ENCODE peak calls at places on chromosome 14, in four cellular contexts. V is OCI-LY7, B is GM23248, H is MM.1S. C is an unnamed sample.

GRCh38 chr14:53412819-53413664 is 259.9 kb upstream of the DDHD1 start:
- DNase-seq in V (peak), B (peak), H (no peak), C (no peak)

GRCh38 chr14:38074754-38075153 is 132.9 kb upstream of the SSTR1 start:
- DNase-seq in V (no peak), B (no peak), H (no peak), C (no peak)

GRCh38 chr14:85531141-85531593 is 1.2 kb downstream of the FLRT2 start:
- DNase-seq in V (no peak), B (peak), H (no peak), C (peak)

GRCh38 chr14:100733152-100733850 is 6.6 kb downstream of the DLK1 start:
- DNase-seq in V (no peak), B (no peak), H (no peak), C (no peak)

GRCh38 chr14:55707365-55707804 is 127.4 kb downstream of the KTN1 start:
- DNase-seq in V (peak), B (peak), H (no peak), C (peak)

GRCh38 chr14:71105177-71105576 is 197.9 kb downstream of the PCNX1 start:
- DNase-seq in V (no peak), B (no peak), H (no peak), C (no peak)

GRCh38 chr14:47678993-47679392 is 3.6 kb upstream of the MDGA2 start:
- DNase-seq in V (no peak), B (no peak), H (no peak), C (no peak)

GRCh38 chr14:50388256-50388931 is 8.3 kb downstream of the CDKL1 start:
- DNase-seq in V (no peak), B (no peak), H (no peak), C (peak)

GRCh38 chr14:21825147-21825743 is 151.6 kb upstream of the OR4E1 start:
- DNase-seq in V (peak), B (peak), H (peak), C (peak)

GRCh38 chr14:64682173-64682710 is 22.0 kb upstream of the PLEKHG3 start:
- DNase-seq in V (no peak), B (peak), H (no peak), C (peak)

GRCh38 chr14:24426912-24427536 is 2.4 kb downstream of the CBLN3 start:
- DNase-seq in V (peak), B (no peak), H (no peak), C (peak)

GRCh38 chr14:79018846-79019245 is 848.7 kb downstream of the NRXN3 start:
- DNase-seq in V (no peak), B (peak), H (no peak), C (no peak)

DNA sequence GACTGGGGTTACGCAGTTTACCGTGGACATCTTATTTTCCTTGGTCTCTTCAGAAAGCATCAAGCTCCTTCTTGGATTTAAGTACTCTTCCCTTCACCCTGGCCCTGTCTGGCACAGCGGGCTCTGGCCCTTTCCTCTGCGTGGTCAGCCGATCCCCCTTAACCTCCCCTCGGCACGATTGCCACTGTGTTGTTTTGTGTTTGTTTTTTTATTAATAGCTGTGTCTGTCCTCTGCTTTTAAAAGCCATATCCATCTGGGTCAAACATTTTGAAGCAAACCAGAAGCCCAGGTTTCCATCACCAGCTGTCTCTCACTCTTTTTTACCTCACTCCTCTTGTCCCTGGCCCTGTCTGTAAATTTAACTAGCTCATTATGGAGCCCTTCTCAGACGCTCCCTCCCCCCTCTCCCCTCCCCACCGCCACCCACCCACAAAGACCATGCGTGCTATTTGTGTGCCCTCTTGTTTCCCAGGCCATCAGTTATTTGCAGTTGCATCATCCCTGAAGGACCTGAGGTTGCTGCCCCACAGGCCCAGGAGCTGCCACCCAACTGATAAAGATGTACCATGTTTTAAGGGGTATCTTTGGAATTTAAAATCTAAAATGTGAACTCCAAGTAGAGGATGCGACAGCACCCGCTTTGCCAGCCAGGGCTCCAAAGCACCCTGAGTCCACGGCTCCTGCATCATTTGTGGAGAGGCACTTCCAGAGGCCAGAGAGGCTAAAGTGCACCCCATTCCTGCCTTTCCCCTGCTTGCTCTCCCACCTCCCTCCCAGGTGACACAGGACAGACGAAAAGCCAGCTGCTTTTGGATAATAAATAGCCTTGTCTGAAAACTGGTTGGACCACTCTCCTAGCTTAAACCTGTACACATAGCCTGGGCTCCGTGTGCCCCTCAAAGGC is 3.9 kb downstream of the BCL11B start:
- DNase-seq in V (no peak), B (no peak), H (no peak), C (no peak)
- H3K4me3 ChIP-seq in V (no peak), B (no peak), H (no peak), C (no peak)

GRCh38 chr14:35821546-35822411 is 4.4 kb upstream of the BRMS1L start:
- DNase-seq in V (peak), B (peak), H (peak), C (no peak)
- TF ChIP-seq EZH2phosphoT487 in V (no peak), B (no peak), H (no peak), C (no peak)

DNA sequence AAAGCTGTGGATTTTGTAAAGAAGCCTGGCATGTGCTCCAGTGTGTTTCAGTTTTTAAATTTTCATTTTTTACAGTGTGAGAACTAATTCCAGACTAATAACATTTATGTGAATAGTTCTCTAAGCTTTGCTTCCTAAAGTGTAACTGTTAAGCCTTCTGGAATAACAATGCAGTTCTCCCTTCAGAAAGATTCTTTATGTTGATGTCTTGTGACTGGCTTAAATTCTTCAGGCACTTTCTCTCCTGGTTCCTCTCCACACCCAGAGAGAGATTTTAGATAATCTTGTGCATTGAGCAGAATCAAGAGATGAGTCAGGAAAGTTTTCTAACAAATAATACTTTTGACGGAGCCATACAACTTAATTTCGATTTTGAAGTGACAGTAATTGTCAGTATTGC is 118.5 kb downstream of the RAD51B start:
- DNase-seq in V (no peak), B (no peak), H (no peak), C (no peak)
- H3K4me3 ChIP-seq in V (no peak), B (no peak), H (no peak), C (no peak)

GRCh38 chr14:59510001-59510400 is 25.7 kb downstream of the JKAMP start:
- DNase-seq in V (no peak), B (no peak), H (no peak), C (no peak)

GRCh38 chr14:59510957-59511356 is 26.6 kb downstream of the JKAMP start:
- DNase-seq in V (no peak), B (no peak), H (no peak), C (peak)

GRCh38 chr14:59509101-59509500 is 24.8 kb downstream of the JKAMP start:
- DNase-seq in V (no peak), B (no peak), H (no peak), C (no peak)

GRCh38 chr14:59507752-59508103 is 23.4 kb downstream of the JKAMP start:
- DNase-seq in V (no peak), B (no peak), H (no peak), C (no peak)

DNA sequence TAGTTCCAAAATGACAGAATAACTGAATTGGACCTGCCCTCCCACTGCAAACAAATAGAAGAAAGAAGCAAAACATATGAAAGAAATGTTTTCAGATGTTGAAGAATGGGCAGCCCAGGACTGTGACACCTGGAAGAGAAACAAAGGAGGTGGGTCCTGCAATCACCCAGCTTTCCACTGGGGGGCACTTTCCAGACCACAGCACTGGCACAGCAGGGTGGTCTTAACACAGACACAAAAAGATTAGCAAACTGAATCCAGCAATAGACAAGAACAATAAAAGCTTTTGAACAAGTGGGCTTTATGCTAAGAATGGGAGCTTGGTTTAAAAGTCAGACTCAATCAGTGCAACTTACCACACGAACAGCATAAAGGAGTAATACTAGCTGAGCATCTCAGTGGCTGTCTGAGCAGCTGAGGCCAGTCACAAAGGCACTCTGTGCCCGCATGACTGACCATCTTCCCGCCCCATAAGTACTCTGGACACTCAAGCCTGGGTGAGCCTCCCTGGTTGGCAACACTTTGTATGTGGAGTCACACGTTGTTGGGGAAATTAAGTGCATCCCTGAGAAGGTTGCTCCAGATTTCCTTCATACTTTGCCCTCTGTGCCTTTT is 27.7 kb downstream of the JKAMP start:
- DNase-seq in V (peak), B (peak), H (no peak), C (no peak)
- TF ChIP-seq EZH2phosphoT487 in V (no peak), B (no peak), H (no peak), C (no peak)

GRCh38 chr14:105087308-105087962 is 22.2 kb upstream of the GPR132 start:
- DNase-seq in V (no peak), B (peak), H (no peak), C (peak)
- H3K4me3 ChIP-seq in V (peak), B (peak), H (peak), C (peak)

GRCh38 chr14:58701576-58701975 is 63.8 kb downstream of the DACT1 start:
- DNase-seq in V (no peak), B (no peak), H (no peak), C (no peak)

GRCh38 chr14:58701156-58701555 is 63.4 kb downstream of the DACT1 start:
- DNase-seq in V (no peak), B (no peak), H (no peak), C (no peak)

GRCh38 chr14:58705066-58705465 is 67.3 kb downstream of the DACT1 start:
- DNase-seq in V (no peak), B (peak), H (no peak), C (no peak)

GRCh38 chr14:58703149-58703509 is 65.4 kb downstream of the DACT1 start:
- DNase-seq in V (no peak), B (no peak), H (no peak), C (no peak)

GRCh38 chr14:58702466-58703148 is 64.8 kb downstream of the DACT1 start:
- DNase-seq in V (no peak), B (no peak), H (no peak), C (no peak)
- TF ChIP-seq EZH2phosphoT487 in V (no peak), B (no peak), H (no peak), C (no peak)

GRCh38 chr14:77181124-77181602 is 435 bp upstream of the TMEM63C start:
- DNase-seq in V (peak), B (no peak), H (peak), C (no peak)
- H3K4me3 ChIP-seq in V (peak), B (no peak), H (peak), C (no peak)

DNA sequence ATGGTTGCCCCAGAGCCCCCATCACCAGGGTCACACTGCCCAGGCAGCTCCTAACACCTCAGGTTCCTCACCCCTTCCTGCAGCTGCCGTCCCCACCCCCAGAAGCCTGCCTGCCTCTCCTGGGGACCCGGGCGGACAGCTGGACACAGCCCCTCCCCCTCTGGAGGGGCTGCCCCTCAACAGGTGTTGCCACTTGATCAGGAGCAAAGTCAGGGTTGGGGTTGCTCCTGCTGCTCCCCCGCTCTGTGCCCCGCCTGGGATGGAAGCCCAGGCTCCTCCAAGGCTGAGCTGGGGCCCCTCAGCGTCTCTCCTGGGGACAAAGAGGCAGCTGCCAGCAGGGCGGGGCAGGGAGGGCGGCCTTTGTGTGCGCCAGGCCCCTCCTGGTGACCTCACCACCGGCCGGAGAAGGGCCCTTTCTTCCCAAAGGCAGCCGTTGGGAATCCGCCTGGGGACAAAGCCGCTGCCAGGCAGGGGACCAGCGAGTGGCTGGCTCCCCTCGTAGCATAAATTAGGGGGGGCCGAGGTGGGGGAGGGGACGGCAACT is 13.6 kb downstream of the TRMT61A start:
- DNase-seq in V (no peak), B (peak), H (no peak), C (peak)
- TF ChIP-seq EZH2phosphoT487 in V (no peak), B (no peak), H (no peak), C (no peak)